ENCODE peak calls at places on chromosomes 1 and 21, in seven cellular contexts. A, C, R, K, Z, H and V are unnamed samples.

GRCh38 chr1:164240081-164240480 is 318.9 kb upstream of the PBX1 start:
- DNase-seq in H (no peak), A (peak; percentile 46), C (no peak), Z (no peak), R (no peak), K (no peak), V (peak; percentile 66)

GRCh38 chr1:205962821-205963221 is 19.6 kb upstream of the SLC26A9 start:
- DNase-seq in C (no peak), A (no peak), R (no peak), Z (no peak), K (no peak), H (no peak), V (no peak)

GRCh38 chr1:201310251-201310985 is 27.1 kb downstream of the PKP1 start:
- DNase-seq in C (no peak), H (peak; percentile 84), A (no peak), Z (no peak), K (no peak), R (no peak), V (no peak)

GRCh38 chr1:48693674-48694347 is 82.9 kb downstream of the BEND5 start:
- DNase-seq in H (no peak), C (no peak), K (no peak), R (no peak), A (no peak), Z (no peak), V (no peak)

GRCh38 chr1:36989260-36989659 is 45.1 kb downstream of the GRIK3 start:
- DNase-seq in Z (no peak), H (no peak), C (no peak), A (no peak), R (no peak), K (no peak), V (no peak)

GRCh38 chr1:159113783-159114182 is 37.2 kb upstream of the AIM2 start:
- DNase-seq in R (no peak), K (no peak), A (no peak), H (no peak), C (no peak), Z (no peak), V (no peak)

GRCh38 chr1:24952413-24952841 is 22.4 kb upstream of the RUNX3 start:
- DNase-seq in R (no peak), Z (peak; percentile 61), K (no peak), A (no peak), H (peak; percentile 31), C (no peak), V (no peak)

GRCh38 chr1:204725821-204726448 is 40.4 kb upstream of the LRRN2 start:
- DNase-seq in K (peak; percentile 22), H (no peak), A (no peak), Z (no peak), R (no peak), C (no peak), V (no peak)

GRCh38 chr21:38289697-38290096 is 32.9 kb downstream of the KCNJ15 start:
- DNase-seq in A (no peak), H (peak; percentile 86), C (peak; percentile 98), Z (peak; percentile 99), K (no peak), R (no peak), V (peak; percentile 21)

GRCh38 chr1:31666290-31666963 is 21.8 kb upstream of the PEF1 start:
- DNase-seq in K (no peak), C (peak; percentile 46), H (no peak), A (no peak), R (no peak), Z (peak; percentile 39), V (no peak)

GRCh38 chr1:38101037-38101782 is 54.6 kb upstream of the POU3F1 start:
- DNase-seq in H (no peak), A (no peak), R (no peak), K (no peak), Z (no peak), C (no peak), V (no peak)

GRCh38 chr21:35448876-35449599 is 399.9 kb upstream of the RUNX1 start:
- DNase-seq in K (no peak), H (no peak), C (no peak), R (no peak), A (no peak), Z (no peak), V (no peak)

GRCh38 chr1:172108494-172108893 is 267.2 kb downstream of the DNM3 start:
- DNase-seq in A (no peak), H (no peak), K (no peak), R (no peak), Z (no peak), C (no peak), V (no peak)

GRCh38 chr21:26451014-26451740 is 121.9 kb downstream of the CYYR1 start:
- DNase-seq in Z (peak; percentile 6), H (no peak), K (no peak), C (no peak), A (no peak), R (no peak), V (no peak)

GRCh38 chr1:36199934-36200741 is 24.1 kb upstream of the THRAP3 start:
- DNase-seq in C (peak; percentile 60), Z (no peak), R (no peak), A (no peak), H (no peak), K (no peak), V (no peak)

GRCh38 chr1:205535866-205536758 is 31.6 kb downstream of the CDK18 start:
- DNase-seq in C (no peak), Z (no peak), R (no peak), H (no peak), A (peak; percentile 25), K (peak; percentile 45), V (no peak)

GRCh38 chr21:46284077-46284644 is 1.2 kb downstream of the MCM3AP start:
- DNase-seq in K (no peak), Z (no peak), H (no peak), A (no peak), C (no peak), R (no peak), V (no peak)

DNA sequence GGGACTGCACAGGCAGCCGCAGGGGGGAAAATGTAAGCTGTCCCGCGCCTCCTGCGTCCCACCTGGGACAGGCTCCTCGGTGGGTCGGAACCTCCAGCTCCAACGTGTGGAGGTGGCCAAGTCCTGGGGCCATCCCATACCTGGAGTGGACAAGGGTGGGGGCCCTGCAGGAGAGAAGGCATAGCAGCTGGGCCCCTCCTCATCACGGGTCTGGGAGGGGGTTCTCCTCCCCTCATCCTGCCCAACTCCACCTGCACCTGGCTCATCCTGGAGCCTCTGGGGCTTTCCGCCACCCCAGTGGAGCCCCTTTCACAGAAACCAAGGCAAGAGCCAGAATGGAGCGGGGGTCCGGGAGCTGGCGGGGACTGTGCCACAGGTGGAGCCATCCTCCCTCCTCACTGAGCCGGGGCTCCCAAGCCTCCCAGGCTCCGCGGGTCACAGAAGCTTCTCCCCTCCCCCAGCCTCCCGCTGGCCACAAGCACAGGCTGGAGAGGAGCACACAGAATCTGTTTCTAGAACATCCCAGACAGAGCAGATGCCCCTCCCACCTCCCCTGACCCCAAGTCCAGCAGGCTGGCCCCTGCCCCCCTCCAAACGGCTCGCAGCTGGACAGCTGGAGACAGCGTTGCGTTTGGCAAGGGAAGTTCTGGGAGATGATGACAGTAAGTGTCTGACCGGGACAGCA is 65.8 kb downstream of the MEGF6 start:
- DNase-seq in H (peak; percentile 26), R (no peak), Z (peak; percentile 7), A (no peak), K (no peak), C (peak; percentile 38), V (no peak)
- H3K4ac ChIP-seq in H (no peak overlapping the region), R (no peak overlapping the region), Z (no peak overlapping the region), A (no peak overlapping the region), K (no peak overlapping the region), C (peak overlapping the region; percentile 58), V (no peak overlapping the region)

DNA sequence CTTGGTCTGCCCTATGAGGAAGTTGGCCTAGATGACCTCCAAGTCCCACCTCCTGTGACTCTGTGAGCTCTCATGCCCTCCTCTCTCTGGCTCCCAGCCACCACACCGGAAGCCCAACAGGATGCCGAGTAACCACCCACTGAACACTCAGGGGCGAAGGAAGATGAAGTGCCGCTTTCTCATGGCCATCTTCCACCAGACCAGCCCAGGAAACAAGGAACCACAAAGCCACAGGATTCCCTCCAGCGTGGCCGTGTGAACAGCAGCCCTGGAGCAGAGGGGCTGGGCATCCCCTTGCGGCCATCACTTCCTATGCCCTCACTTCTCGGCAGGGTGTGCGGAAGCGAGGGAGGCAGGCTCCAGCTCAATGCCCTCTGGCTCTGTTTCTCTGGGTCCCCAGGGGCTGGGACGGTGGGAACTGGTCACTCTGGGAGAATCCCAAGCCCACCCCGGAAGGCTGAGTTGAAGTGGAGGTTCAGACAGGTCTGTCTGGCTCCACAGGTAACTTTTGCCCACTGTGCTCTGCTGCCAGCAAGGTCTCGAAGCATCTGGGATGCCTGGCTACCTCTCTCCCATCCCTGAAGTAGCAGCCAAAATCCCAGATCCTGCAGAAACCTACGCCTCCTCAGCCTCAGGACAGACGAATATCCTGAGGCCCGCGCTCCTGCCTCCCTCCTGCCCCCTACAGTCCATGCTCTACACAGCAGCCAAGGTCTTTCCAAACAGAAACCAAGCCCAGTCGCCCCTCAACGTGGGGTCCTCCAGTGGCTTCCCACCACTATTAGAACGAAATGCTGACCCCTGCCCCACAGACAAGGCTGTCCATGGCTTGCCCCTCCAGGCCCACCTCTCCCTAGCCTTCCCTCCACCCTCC is 44.2 kb upstream of the ECE1 start:
- DNase-seq in K (peak; percentile 89), H (peak; percentile 46), A (peak; percentile 82), Z (peak; percentile 99), C (peak; percentile 86), R (no peak), V (peak; percentile 84)
- H3K9ac ChIP-seq in K (no peak overlapping the region), H (no peak overlapping the region), A (no peak overlapping the region), Z (peak overlapping the region; percentile 83), C (peak overlapping the region; percentile 80), R (peak overlapping the region; percentile 18), V (peak overlapping the region; percentile 60)

GRCh38 chr21:41487082-41487481 is 20.9 kb downstream of the TMPRSS2 start:
- DNase-seq in R (no peak), Z (peak; percentile 28), H (no peak), A (no peak), K (no peak), C (no peak), V (no peak)

GRCh38 chr21:41489329-41489728 is 18.6 kb downstream of the TMPRSS2 start:
- DNase-seq in R (no peak), Z (no peak), A (no peak), K (no peak), H (no peak), C (no peak), V (no peak)

GRCh38 chr21:41488080-41488479 is 19.9 kb downstream of the TMPRSS2 start:
- DNase-seq in K (no peak), Z (no peak), H (peak; percentile 94), A (no peak), C (no peak), R (no peak), V (no peak)

GRCh38 chr21:41491412-41491811 is 16.5 kb downstream of the TMPRSS2 start:
- DNase-seq in R (no peak), K (no peak), Z (no peak), A (no peak), C (no peak), H (no peak), V (no peak)

GRCh38 chr21:41490330-41490729 is 17.6 kb downstream of the TMPRSS2 start:
- DNase-seq in A (no peak), C (no peak), K (no peak), R (no peak), Z (no peak), H (no peak), V (no peak)
- H3K4ac ChIP-seq in A (no peak overlapping the region), C (no peak overlapping the region), K (no peak overlapping the region), R (no peak overlapping the region), Z (no peak overlapping the region), H (no peak overlapping the region), V (no peak overlapping the region)

GRCh38 chr1:55580845-55581332 is 365.7 kb upstream of the USP24 start:
- DNase-seq in Z (peak; percentile 85), C (peak; percentile 92), R (no peak), A (no peak), K (no peak), H (peak; percentile 49), V (peak; percentile 14)
- H3K9ac ChIP-seq in Z (peak overlapping the region; percentile 60), C (peak overlapping the region; percentile 42), R (no peak overlapping the region), A (no peak overlapping the region), K (no peak overlapping the region), H (no peak overlapping the region), V (no peak overlapping the region)